ENCODE peak calls at places on chromosome 10, in five cellular contexts. L is ACHN, N is A172, A is choroid plexus epithelial cell, J is body of pancreas. F is an unnamed sample.

GRCh38 chr10:90592903-90593302 is 264.9 kb downstream of the HTR7 start:
- DNase-seq in L (peak), N (peak), A (peak), J (peak), F (peak)

GRCh38 chr10:104291439-104291951 is 22.5 kb downstream of the GSTO2 start:
- DNase-seq in L (peak), N (peak), A (peak), J (peak), F (peak)

GRCh38 chr10:77165445-77166316 is 471.9 kb downstream of the KCNMA1 start:
- DNase-seq in L (peak), N (peak), A (peak), J (peak), F (peak)

GRCh38 chr10:10207538-10207937 is 810.1 kb upstream of the CELF2 start:
- DNase-seq in L (no peak), N (no peak), A (no peak), J (no peak), F (no peak)

GRCh38 chr10:65275296-65275695 is 1650.5 kb upstream of the LRRTM3 start:
- DNase-seq in L (no peak), N (peak), A (no peak), J (no peak), F (no peak)

GRCh38 chr10:72328045-72328828 is 26.5 kb downstream of the DNAJB12 start:
- DNase-seq in L (peak), N (peak), A (peak), J (peak), F (peak)

GRCh38 chr10:36474456-36474855 is 650.9 kb upstream of the ANKRD30A start:
- DNase-seq in L (no peak), N (no peak), A (no peak), J (no peak), F (no peak)

GRCh38 chr10:84603971-84604370 is 275.6 kb downstream of the CCSER2 start:
- DNase-seq in L (no peak), N (no peak), A (no peak), J (no peak), F (no peak)

GRCh38 chr10:11141571-11142091 is 124.0 kb downstream of the CELF2 start:
- DNase-seq in L (no peak), N (no peak), A (no peak), J (peak), F (no peak)

GRCh38 chr10:78623577-78624215 is 445.1 kb upstream of the ZMIZ1 start:
- DNase-seq in L (peak), N (peak), A (peak), J (peak), F (peak)